ENCODE peak calls at places on chromosome 7, in five cellular contexts. X is esophagus squamous epithelium; R is chondrocyte; V is upper lobe of right lung; Q is CD8-positive, alpha-beta T cell. W is an unnamed sample.
A peak's percentile ranks its signal among the peaks of the same experiment; 100 is the strongest.

GRCh38 chr7:135855836-135856235 is 107.2 kb upstream of the FAM180A start:
- DNase-seq in X (no peak), R (no peak), V (no peak), Q (no peak), W (no peak)

GRCh38 chr7:99976626-99977025 is 795 bp upstream of the AZGP1 start:
- DNase-seq in X (no peak), R (no peak), V (peak; percentile 54), Q (no peak), W (no peak)

GRCh38 chr7:120519224-120519623 is 246.2 kb downstream of the KCND2 start:
- DNase-seq in X (no peak), R (no peak), V (no peak), Q (no peak), W (no peak)

GRCh38 chr7:135180122-135180521 is 9.6 kb upstream of the CYREN start:
- DNase-seq in X (no peak), R (no peak), V (no peak), Q (no peak), W (no peak)

GRCh38 chr7:27190284-27190748 is 5.3 kb upstream of the HOXA11 start:
- DNase-seq in X (no peak), R (no peak), V (no peak), Q (peak; percentile 45), W (peak; percentile 4)

GRCh38 chr7:150944066-150945042 is 33.8 kb downstream of the KCNH2 start:
- DNase-seq in X (no peak), R (peak; percentile 70), V (peak; percentile 34), Q (no peak), W (peak; percentile 9)

GRCh38 chr7:29878081-29878688 is 71.9 kb downstream of the WIPF3 start:
- DNase-seq in X (no peak), R (no peak), V (no peak), Q (no peak), W (peak; percentile 29)

GRCh38 chr7:86926732-86927131 is 132.7 kb downstream of the ELAPOR2 start:
- DNase-seq in X (no peak), R (no peak), V (no peak), Q (no peak), W (no peak)

GRCh38 chr7:138002828-138003189 is 923 bp upstream of the CREB3L2 start:
- DNase-seq in X (no peak), R (no peak), V (no peak), Q (no peak), W (no peak)

GRCh38 chr7:110157631-110158362 is 933.1 kb upstream of the LRRN3 start:
- DNase-seq in X (no peak), R (no peak), V (no peak), Q (no peak), W (no peak)

GRCh38 chr7:106176414-106177294 is 64.5 kb upstream of the SYPL1 start:
- DNase-seq in X (peak; percentile 6), R (no peak), V (peak; percentile 90), Q (peak; percentile 81), W (peak; percentile 93)

GRCh38 chr7:104362756-104363155 is 34.4 kb downstream of the LHFPL3 start:
- DNase-seq in X (no peak), R (no peak), V (no peak), Q (no peak), W (no peak)

GRCh38 chr7:54253036-54253373 is 289.2 kb upstream of the VSTM2A start:
- DNase-seq in X (no peak), R (no peak), V (no peak), Q (no peak), W (no peak)

GRCh38 chr7:130380121-130380860 is at the start of gene CPA1:
- DNase-seq in X (no peak), R (peak; percentile 75), V (no peak), Q (no peak), W (peak; percentile 33)

GRCh38 chr7:16123117-16123770 is 298.1 kb downstream of the CRPPA start:
- DNase-seq in X (no peak), R (no peak), V (no peak), Q (no peak), W (no peak)

GRCh38 chr7:96953676-96954513 is 51.5 kb upstream of the DLX6 start:
- DNase-seq in X (no peak), R (no peak), V (no peak), Q (no peak), W (no peak)

GRCh38 chr7:1873421-1873820 is 203.3 kb downstream of the ELFN1 start:
- DNase-seq in X (no peak), R (no peak), V (no peak), Q (no peak), W (no peak)

GRCh38 chr7:42932861-42933591 is 850 bp downstream of the MRPL32 start:
- DNase-seq in X (no peak), R (no peak), V (no peak), Q (no peak), W (peak; percentile 38)

GRCh38 chr7:124722292-124722691 is 43.3 kb downstream of the GPR37 start:
- DNase-seq in X (no peak), R (no peak), V (no peak), Q (no peak), W (no peak)

GRCh38 chr7:66142996-66143395 is 28.3 kb downstream of the CRCP start:
- DNase-seq in X (no peak), R (no peak), V (no peak), Q (no peak), W (no peak)

GRCh38 chr7:159197066-159197975 is 52.7 kb upstream of the VIPR2 start:
- DNase-seq in X (no peak), R (no peak), V (no peak), Q (peak; percentile 68), W (no peak)

DNA sequence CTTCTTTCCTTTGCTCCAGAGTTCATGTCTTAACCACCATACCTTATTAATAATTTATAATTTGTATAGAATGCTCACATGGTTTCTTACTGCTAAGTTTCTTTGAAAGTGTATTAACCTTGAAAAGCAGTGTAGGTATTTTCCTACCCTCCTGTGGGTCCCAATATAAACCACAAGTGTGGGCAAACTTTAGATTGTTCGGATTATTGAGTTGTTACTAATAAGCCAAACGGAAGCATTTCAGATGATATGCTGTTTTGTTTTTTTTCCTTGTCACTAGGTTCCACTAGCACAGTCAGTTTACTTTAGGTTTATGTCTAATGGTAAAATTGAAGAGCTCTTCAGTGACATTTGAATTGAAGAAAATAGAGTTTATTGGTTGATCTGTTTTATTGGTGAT is 10.2 kb downstream of the SSBP1 start:
- DNase-seq in X (no peak), R (no peak), V (no peak), Q (no peak), W (no peak)
- TF ChIP-seq CTCF in X (no peak), R (no peak), V (no peak), Q (no peak), W (no peak)

GRCh38 chr7:143410523-143411004 is 1.9 kb upstream of the EPHA1 start:
- DNase-seq in X (no peak), R (no peak), V (no peak), Q (no peak), W (no peak)

GRCh38 chr7:143405671-143406352 is 2.8 kb downstream of the EPHA1 start:
- DNase-seq in X (no peak), R (no peak), V (no peak), Q (no peak), W (no peak)

GRCh38 chr7:143408247-143408685 is 390 bp downstream of the EPHA1 start:
- DNase-seq in X (no peak), R (no peak), V (no peak), Q (no peak), W (no peak)

GRCh38 chr7:143407296-143408246 is 1.1 kb downstream of the EPHA1 start:
- DNase-seq in X (no peak), R (no peak), V (no peak), Q (peak; percentile 77), W (no peak)

DNA sequence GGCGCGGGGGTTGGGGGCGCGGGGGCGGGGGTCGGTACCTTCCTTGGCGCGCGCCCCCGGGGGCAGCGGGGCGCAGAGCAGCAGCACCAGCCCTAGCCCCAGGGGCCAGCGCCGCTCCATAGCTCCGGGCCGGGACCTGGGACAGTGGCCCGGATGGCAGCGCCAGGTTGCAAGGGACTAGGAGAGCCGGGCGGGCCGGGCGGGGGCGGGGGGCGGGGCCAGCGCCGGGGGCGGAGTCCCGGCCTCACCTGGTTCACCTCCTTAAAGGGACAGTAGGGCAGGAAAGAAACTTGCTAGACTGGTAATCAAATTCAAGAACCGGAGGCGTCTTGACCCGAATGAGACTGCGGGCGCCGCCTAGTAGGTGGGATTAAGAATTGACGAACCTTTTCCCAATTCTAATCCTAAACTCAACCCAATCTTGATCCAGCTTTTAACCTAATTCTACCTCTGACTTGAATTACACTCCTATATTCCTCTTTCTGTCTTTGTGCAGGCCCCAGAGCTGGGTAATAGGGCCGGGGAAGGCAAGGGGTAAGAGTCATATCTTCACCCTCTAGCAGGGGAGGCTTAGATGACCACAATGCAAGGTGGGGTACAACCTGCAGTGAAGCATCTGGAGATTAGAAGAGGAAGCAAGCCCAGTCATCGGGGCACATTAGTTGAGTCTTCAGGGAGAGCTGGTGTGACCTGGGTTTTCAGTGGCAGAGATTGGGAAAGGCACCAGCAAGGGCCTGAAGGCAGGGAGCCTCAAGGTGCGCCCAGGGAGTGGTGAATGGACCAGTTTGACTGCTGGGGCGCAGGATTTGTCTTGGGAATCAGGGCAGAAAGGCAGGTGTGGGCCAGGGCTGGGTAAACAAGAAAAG is at the start of gene EPHA1:
- DNase-seq in X (no peak), R (no peak), V (peak; percentile 85), Q (peak; percentile 74), W (no peak)
- TF ChIP-seq CTCF in X (peak; percentile 53), R (peak; percentile 68), V (peak; percentile 49), Q (no peak), W (no peak)

DNA sequence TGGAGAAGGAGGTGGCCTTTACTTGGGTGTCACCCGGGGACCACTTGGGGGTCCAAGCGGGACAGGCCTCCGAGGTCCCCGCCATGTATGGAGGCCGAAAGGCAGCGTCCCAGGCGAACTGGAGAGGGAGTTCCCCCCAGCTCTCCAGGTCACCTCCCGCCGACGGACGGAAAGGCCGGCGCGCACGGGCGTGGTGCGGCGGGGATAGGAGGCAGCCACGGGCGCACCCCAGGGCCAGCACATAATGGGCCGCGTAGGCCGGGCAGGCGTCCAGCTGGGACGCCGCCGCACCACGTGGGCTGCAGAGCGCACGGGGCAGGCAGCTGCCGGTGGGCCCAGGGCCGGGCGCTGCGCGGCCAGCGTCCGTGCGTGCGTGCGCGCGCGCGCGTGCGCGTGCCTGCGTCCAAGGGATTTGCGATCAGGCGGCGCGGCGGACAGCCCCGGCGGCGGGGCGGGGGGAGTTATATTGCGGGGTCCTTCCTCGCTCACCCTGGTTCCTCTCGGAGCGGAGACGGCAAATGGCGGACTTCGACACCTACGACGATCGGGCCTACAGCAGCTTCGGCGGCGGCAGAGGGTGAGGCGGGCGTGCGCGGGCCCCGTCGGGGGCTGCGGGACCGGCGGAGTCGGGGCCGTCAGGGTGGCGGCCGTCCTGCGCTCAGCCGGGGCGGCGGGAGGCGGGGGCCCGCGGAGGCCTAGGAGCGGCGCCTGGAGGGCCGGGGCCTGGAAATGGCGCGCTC is at the start of gene EIF4H:
- DNase-seq in X (peak; percentile 83), R (peak; percentile 98), V (peak; percentile 99), Q (peak; percentile 99), W (peak; percentile 96)
- TF ChIP-seq CTCF in X (no peak), R (no peak), V (no peak), Q (no peak), W (no peak)

GRCh38 chr7:157360483-157361025 is 23.8 kb downstream of the DNAJB6 start:
- DNase-seq in X (no peak), R (no peak), V (no peak), Q (no peak), W (no peak)

GRCh38 chr7:157358041-157358752 is 21.4 kb downstream of the DNAJB6 start:
- DNase-seq in X (no peak), R (no peak), V (no peak), Q (no peak), W (no peak)

GRCh38 chr7:157358753-157359096 is 21.9 kb downstream of the DNAJB6 start:
- DNase-seq in X (no peak), R (no peak), V (no peak), Q (no peak), W (no peak)

GRCh38 chr7:157361537-157361936 is 24.7 kb downstream of the DNAJB6 start:
- DNase-seq in X (no peak), R (no peak), V (no peak), Q (no peak), W (no peak)

GRCh38 chr7:157359581-157359980 is 22.8 kb downstream of the DNAJB6 start:
- DNase-seq in X (no peak), R (no peak), V (no peak), Q (no peak), W (no peak)
- TF ChIP-seq CTCF in X (no peak), R (no peak), V (no peak), Q (no peak), W (no peak)